ENCODE peak calls at places on chromosomes 11 and 22, in four cellular contexts. One of them, this sample, is unnamed. For H3K36me3 and H3K4me1, the result is how much of the 10 kb centered on the place peaks cover.

GRCh38 chr11:88179141-88179540 is 3.9 kb upstream of the RAB38 start:
- DNase-seq in adrenal gland: no peak
- DNase-seq in Panc1: no peak
- DNase-seq in tibial nerve: no peak
- DNase-seq in this sample: no peak

GRCh38 chr11:35237860-35238715 is 99.1 kb downstream of the CD44 start:
- DNase-seq in adrenal gland: peak
- DNase-seq in Panc1: no peak
- DNase-seq in tibial nerve: no peak
- DNase-seq in this sample: peak

GRCh38 chr11:87295237-87295636 is 257.5 kb downstream of the TMEM135 start:
- DNase-seq in adrenal gland: no peak
- DNase-seq in Panc1: no peak
- DNase-seq in tibial nerve: no peak
- DNase-seq in this sample: no peak

GRCh38 chr11:70951139-70951804 is 301.1 kb downstream of the SHANK2 start:
- DNase-seq in adrenal gland: no peak
- DNase-seq in Panc1: no peak
- DNase-seq in tibial nerve: no peak
- DNase-seq in this sample: no peak

GRCh38 chr11:87326594-87326993 is 288.9 kb downstream of the TMEM135 start:
- DNase-seq in adrenal gland: no peak
- DNase-seq in Panc1: no peak
- DNase-seq in tibial nerve: no peak
- DNase-seq in this sample: no peak

GRCh38 chr22:23072035-23072910 is 2.0 kb downstream of the GNAZ start:
- DNase-seq in adrenal gland: no peak
- DNase-seq in Panc1: no peak
- DNase-seq in tibial nerve: no peak
- DNase-seq in this sample: no peak

GRCh38 chr22:37044634-37045625 is 6.6 kb upstream of the KCTD17 start:
- DNase-seq in adrenal gland: no peak
- DNase-seq in Panc1: no peak
- DNase-seq in tibial nerve: no peak
- DNase-seq in this sample: no peak

GRCh38 chr22:32695451-32695891 is 106.0 kb upstream of the TIMP3 start:
- DNase-seq in adrenal gland: no peak
- DNase-seq in Panc1: no peak
- DNase-seq in tibial nerve: no peak
- DNase-seq in this sample: no peak

GRCh38 chr11:128886401-128887119 is 4.6 kb upstream of the KCNJ5 start:
- DNase-seq in adrenal gland: peak
- DNase-seq in Panc1: no peak
- DNase-seq in tibial nerve: no peak
- DNase-seq in this sample: no peak

GRCh38 chr22:46007003-46007847 is 30.3 kb upstream of the WNT7B start:
- DNase-seq in adrenal gland: peak
- DNase-seq in Panc1: no peak
- DNase-seq in tibial nerve: no peak
- DNase-seq in this sample: peak

GRCh38 chr22:28025333-28025732 is 106.3 kb upstream of the PITPNB start:
- DNase-seq in adrenal gland: no peak
- DNase-seq in Panc1: no peak
- DNase-seq in tibial nerve: no peak
- DNase-seq in this sample: no peak

GRCh38 chr11:11898648-11899047 is 56.9 kb downstream of the USP47 start:
- DNase-seq in adrenal gland: no peak
- DNase-seq in Panc1: no peak
- DNase-seq in tibial nerve: no peak
- DNase-seq in this sample: no peak

GRCh38 chr11:70729949-70730348 is 331.6 kb downstream of the CTTN start:
- DNase-seq in adrenal gland: no peak
- DNase-seq in Panc1: no peak
- DNase-seq in tibial nerve: no peak
- DNase-seq in this sample: no peak

GRCh38 chr22:38879961-38880360 is 7.9 kb upstream of the CBX6 start:
- DNase-seq in adrenal gland: no peak
- DNase-seq in Panc1: no peak
- DNase-seq in tibial nerve: no peak
- DNase-seq in this sample: no peak

GRCh38 chr11:10584071-10584501 is 15.6 kb upstream of the LYVE1 start:
- DNase-seq in adrenal gland: no peak
- DNase-seq in Panc1: no peak
- DNase-seq in tibial nerve: no peak
- DNase-seq in this sample: no peak

GRCh38 chr11:102111787-102112653 is 1.8 kb downstream of the YAP1 start:
- DNase-seq in adrenal gland: peak
- DNase-seq in Panc1: peak
- DNase-seq in tibial nerve: peak
- DNase-seq in this sample: peak

GRCh38 chr11:60942970-60943565 is 8.9 kb downstream of the SLC15A3 start:
- DNase-seq in adrenal gland: peak
- DNase-seq in Panc1: no peak
- DNase-seq in tibial nerve: no peak
- DNase-seq in this sample: no peak

GRCh38 chr11:99325807-99326206 is 305.1 kb downstream of the CNTN5 start:
- DNase-seq in adrenal gland: peak
- DNase-seq in Panc1: no peak
- DNase-seq in tibial nerve: no peak
- DNase-seq in this sample: no peak

GRCh38 chr11:9974375-9974774 is 310.5 kb downstream of the SWAP70 start:
- DNase-seq in adrenal gland: no peak
- DNase-seq in Panc1: no peak
- DNase-seq in tibial nerve: no peak
- DNase-seq in this sample: no peak

GRCh38 chr11:1839924-1840779 is 1.4 kb downstream of the TNNI2 start:
- DNase-seq in adrenal gland: peak
- DNase-seq in Panc1: no peak
- DNase-seq in tibial nerve: no peak
- DNase-seq in this sample: peak

GRCh38 chr11:119793335-119793984 is 64.5 kb upstream of the NECTIN1 start:
- DNase-seq in adrenal gland: no peak
- DNase-seq in Panc1: no peak
- DNase-seq in tibial nerve: no peak
- DNase-seq in this sample: no peak

GRCh38 chr22:32617271-32617670 is 142.7 kb downstream of the FBXO7 start:
- DNase-seq in adrenal gland: no peak
- DNase-seq in Panc1: no peak
- DNase-seq in tibial nerve: no peak
- DNase-seq in this sample: no peak

GRCh38 chr11:36222755-36223635 is 66.2 kb downstream of the COMMD9 start:
- DNase-seq in adrenal gland: no peak
- DNase-seq in Panc1: no peak
- DNase-seq in tibial nerve: no peak
- DNase-seq in this sample: no peak

GRCh38 chr11:118306556-118306955 is 2.0 kb downstream of the CD3E start:
- DNase-seq in adrenal gland: no peak
- DNase-seq in Panc1: no peak
- DNase-seq in tibial nerve: no peak
- DNase-seq in this sample: no peak

GRCh38 chr22:46596819-46597218 is 23.4 kb upstream of the GRAMD4 start:
- DNase-seq in adrenal gland: no peak
- DNase-seq in Panc1: no peak
- DNase-seq in tibial nerve: no peak
- DNase-seq in this sample: no peak

GRCh38 chr22:24289138-24289537 is 18.5 kb downstream of the SPECC1L start:
- DNase-seq in adrenal gland: no peak
- DNase-seq in Panc1: no peak
- DNase-seq in tibial nerve: no peak
- DNase-seq in this sample: no peak

GRCh38 chr22:32501797-32502290 is 27.2 kb downstream of the FBXO7 start:
- DNase-seq in adrenal gland: no peak
- DNase-seq in Panc1: no peak
- DNase-seq in tibial nerve: no peak
- DNase-seq in this sample: no peak

GRCh38 chr11:2612884-2613571 is 86.8 kb downstream of the KCNQ1OT1 start:
- DNase-seq in adrenal gland: no peak
- DNase-seq in Panc1: peak
- DNase-seq in tibial nerve: no peak
- DNase-seq in this sample: no peak

GRCh38 chr22:41092023-41092817 is at the start of gene EP300:
- DNase-seq in adrenal gland: peak
- DNase-seq in Panc1: no peak
- DNase-seq in tibial nerve: peak
- DNase-seq in this sample: peak

GRCh38 chr22:32904044-32904443 is 102.5 kb downstream of the TIMP3 start:
- DNase-seq in adrenal gland: peak
- DNase-seq in Panc1: no peak
- DNase-seq in tibial nerve: no peak
- DNase-seq in this sample: no peak

GRCh38 chr22:49324527-49325491 is 502.9 kb downstream of the BRD1 start:
- DNase-seq in adrenal gland: no peak
- DNase-seq in Panc1: no peak
- DNase-seq in tibial nerve: no peak
- DNase-seq in this sample: no peak

GRCh38 chr11:134246100-134246499 is 7.1 kb downstream of the THYN1 start:
- DNase-seq in adrenal gland: no peak
- DNase-seq in Panc1: no peak
- DNase-seq in tibial nerve: no peak
- DNase-seq in this sample: no peak
- H3K36me3 ChIP-seq in adrenal gland: half or more
- H3K36me3 ChIP-seq in Panc1: under half
- H3K36me3 ChIP-seq in tibial nerve: under half
- H3K36me3 ChIP-seq in this sample: under half

DNA sequence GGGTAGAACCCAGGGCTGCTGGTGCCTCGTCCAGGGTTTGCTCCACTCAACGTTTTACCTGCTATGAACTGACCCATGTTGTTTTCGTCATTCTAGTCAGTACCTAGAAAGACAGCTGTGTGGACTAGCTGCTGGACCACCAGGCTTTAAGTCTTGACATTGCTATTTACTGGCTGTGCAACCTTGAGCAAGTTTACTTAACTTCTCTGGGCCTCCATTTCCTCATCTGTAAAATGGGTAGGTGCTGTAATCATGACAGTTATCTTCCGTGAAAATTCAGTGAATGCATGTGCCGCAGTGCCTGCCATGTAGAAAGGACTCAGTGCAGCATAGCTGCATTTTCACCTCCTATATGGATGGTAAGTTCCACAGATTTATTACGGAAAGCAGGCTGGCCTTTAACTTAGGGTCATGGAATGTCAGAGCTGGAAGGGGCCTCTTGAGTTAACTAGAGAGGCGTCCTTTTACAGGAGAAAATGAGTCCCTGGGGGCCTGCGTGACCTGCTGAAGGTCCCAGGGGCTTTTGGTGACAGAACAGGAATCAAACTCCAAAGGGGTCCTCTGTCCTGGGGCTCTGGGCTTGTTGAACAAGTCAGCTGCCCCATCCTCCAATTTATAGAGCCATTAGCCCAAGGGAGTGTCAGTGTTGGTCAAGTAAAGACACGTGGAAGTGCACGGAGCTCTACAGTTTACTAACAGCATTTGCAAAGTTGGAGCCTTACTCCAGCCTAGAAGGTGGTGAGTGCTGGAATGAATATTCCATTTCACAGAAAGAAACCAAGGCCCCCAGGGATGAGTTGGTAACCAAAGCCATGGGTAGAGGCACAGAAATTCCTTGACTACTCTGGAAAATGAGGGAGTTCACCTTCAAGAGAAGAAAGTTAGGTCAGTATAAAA is 12.0 kb upstream of the MALAT1 start:
- DNase-seq in adrenal gland: no peak
- DNase-seq in Panc1: no peak
- DNase-seq in tibial nerve: no peak
- DNase-seq in this sample: peak
- H3K27ac ChIP-seq in adrenal gland: peak
- H3K27ac ChIP-seq in Panc1: peak
- H3K27ac ChIP-seq in tibial nerve: peak
- H3K27ac ChIP-seq in this sample: peak

DNA sequence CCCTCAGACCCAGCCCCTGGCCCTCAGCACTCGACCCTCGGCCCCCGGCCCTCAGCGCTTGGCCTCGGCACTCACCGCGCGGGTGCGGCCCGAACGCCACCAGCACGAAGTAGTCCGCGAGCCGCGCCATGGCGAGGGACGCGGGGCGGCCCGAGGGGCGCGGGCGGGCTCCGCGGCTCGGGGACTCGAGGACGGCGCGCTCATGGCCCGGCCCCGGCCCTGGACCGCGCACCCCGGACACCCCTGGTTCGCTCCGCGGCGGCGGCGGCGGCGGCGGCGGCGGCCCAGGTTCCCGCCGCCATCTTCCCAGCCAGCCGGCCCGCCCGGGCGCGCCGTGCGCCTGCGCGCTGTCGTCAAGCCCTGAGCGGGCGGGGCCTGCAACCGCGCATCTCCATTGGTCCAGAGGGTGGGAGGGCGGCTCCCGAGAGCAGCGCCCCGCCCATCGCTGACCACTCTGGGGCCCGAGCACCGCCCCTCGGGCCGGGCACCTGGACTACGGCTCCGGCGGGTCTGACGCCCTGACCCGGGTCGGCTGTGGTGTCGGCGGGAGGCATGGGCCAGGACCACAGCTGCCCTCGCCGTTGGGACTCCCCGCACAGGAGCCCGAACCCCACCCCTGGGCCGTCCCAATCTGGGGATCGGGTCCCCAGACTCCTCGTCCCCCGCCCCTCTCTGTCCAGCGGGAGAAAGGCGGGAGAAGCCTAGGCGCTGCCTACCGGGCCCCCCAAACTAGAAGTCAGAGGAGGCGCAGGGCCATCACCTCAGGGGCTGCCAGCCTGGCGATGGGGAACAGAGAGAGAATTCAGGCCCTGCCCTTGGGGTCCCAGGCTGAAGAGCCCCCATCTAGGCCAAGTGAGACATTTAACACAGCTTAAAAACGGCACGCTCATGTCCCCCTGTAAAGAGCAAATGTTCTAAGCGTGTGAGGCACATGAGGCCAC is at the start of gene SBF1:
- DNase-seq in adrenal gland: peak
- DNase-seq in Panc1: no peak
- DNase-seq in tibial nerve: peak
- DNase-seq in this sample: peak
- H3K4me1 ChIP-seq in adrenal gland: under half
- H3K4me1 ChIP-seq in Panc1: under half
- H3K4me1 ChIP-seq in tibial nerve: under half
- H3K4me1 ChIP-seq in this sample: under half

DNA sequence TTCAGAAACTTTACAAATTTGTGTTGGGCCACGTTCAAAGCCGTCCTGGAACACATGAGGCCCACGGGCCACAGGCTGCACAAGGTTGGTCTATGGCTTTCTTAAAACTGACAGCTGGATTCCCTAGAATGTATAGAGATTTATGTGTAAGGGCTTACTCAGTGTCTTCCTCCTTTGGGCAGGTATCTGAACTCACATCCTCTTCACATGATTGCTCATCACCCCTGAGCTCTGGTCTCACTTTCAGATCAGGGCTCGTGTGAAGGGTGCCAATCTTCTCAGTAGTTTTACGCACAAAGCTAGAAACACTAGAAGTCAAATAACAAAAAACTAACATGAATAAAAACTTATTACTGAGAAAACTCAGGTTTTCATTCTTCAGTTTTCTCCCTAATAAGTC is 27.1 kb downstream of the HPS5 start:
- DNase-seq in adrenal gland: no peak
- DNase-seq in Panc1: no peak
- DNase-seq in tibial nerve: no peak
- DNase-seq in this sample: no peak
- H3K36me3 ChIP-seq in adrenal gland: half or more
- H3K36me3 ChIP-seq in Panc1: under half
- H3K36me3 ChIP-seq in tibial nerve: under half
- H3K36me3 ChIP-seq in this sample: under half

This sample was measured in gastrocnemius medialis.